ENCODE peak calls at places on chromosome 20, in nine cellular contexts. E is CD8-positive, alpha-beta T cell; C is heart right ventricle; U is left ventricle myocardium inferior; Y is Karpas-422; Q is ascending aorta; B is OCI-LY7; F is aorta; P is endodermal cell. K is an unnamed sample.

GRCh38 chr20:19588731-19589130 is 169.3 kb upstream of the RIN2 start:
- DNase-seq in U (no peak), Y (no peak), P (no peak), F (no peak), C (no peak), E (no peak), Q (no peak), B (no peak), K (no peak)

GRCh38 chr20:13581451-13581850 is 57.3 kb downstream of the TASP1 start:
- DNase-seq in E (no peak), B (no peak), C (no peak), U (no peak), P (no peak), Y (no peak), F (no peak), Q (no peak), K (no peak)

GRCh38 chr20:44979090-44979621 is 12.8 kb downstream of the STK4 start:
- DNase-seq in Q (no peak), B (peak; percentile 86), U (no peak), F (no peak), P (no peak), C (no peak), E (peak; percentile 61), Y (no peak), K (no peak)

GRCh38 chr20:33444797-33445560 is 1.4 kb upstream of the SNTA1 start:
- DNase-seq in U (peak; percentile 31), Q (no peak), F (no peak), B (peak; percentile 82), E (peak; percentile 27), P (peak; percentile 77), Y (peak; percentile 84), C (no peak), K (no peak)

GRCh38 chr20:1331101-1331500 is 2.2 kb upstream of the SDCBP2 start:
- DNase-seq in B (no peak), P (peak; percentile 16), F (peak; percentile 26), Y (no peak), U (no peak), Q (no peak), C (no peak), E (no peak), K (no peak)

GRCh38 chr20:59047938-59048680 is 5.5 kb upstream of the PRELID3B start:
- DNase-seq in E (no peak), C (no peak), F (no peak), B (no peak), U (no peak), Q (no peak), Y (no peak), P (no peak), K (peak; percentile 52)

GRCh38 chr20:47576516-47577033 is 74.9 kb downstream of the NCOA3 start:
- DNase-seq in B (peak; percentile 72), Y (peak; percentile 70), P (peak; percentile 61), Q (no peak), C (peak; percentile 83), F (no peak), E (no peak), U (peak; percentile 42), K (no peak)

GRCh38 chr20:24634855-24635254 is 165.4 kb downstream of the SYNDIG1 start:
- DNase-seq in C (no peak), P (peak; percentile 66), U (no peak), B (no peak), E (no peak), F (no peak), Y (no peak), Q (no peak), K (no peak)

GRCh38 chr20:62326559-62326958 is 23.8 kb downstream of the ADRM1 start:
- DNase-seq in E (no peak), U (no peak), C (no peak), B (no peak), F (no peak), Q (no peak), P (no peak), Y (no peak), K (peak; percentile 68)

GRCh38 chr20:50017160-50017559 is 34.4 kb downstream of the SNAI1 start:
- DNase-seq in U (no peak), F (no peak), E (no peak), C (no peak), Q (no peak), P (no peak), B (no peak), Y (no peak), K (no peak)
- H3K27ac ChIP-seq in U (no peak overlapping the region), F (no peak overlapping the region), E (no peak overlapping the region), C (no peak overlapping the region), Q (peak overlapping the region; percentile 54), P (no peak overlapping the region), B (no peak overlapping the region), Y (no peak overlapping the region), K (no peak overlapping the region)

DNA sequence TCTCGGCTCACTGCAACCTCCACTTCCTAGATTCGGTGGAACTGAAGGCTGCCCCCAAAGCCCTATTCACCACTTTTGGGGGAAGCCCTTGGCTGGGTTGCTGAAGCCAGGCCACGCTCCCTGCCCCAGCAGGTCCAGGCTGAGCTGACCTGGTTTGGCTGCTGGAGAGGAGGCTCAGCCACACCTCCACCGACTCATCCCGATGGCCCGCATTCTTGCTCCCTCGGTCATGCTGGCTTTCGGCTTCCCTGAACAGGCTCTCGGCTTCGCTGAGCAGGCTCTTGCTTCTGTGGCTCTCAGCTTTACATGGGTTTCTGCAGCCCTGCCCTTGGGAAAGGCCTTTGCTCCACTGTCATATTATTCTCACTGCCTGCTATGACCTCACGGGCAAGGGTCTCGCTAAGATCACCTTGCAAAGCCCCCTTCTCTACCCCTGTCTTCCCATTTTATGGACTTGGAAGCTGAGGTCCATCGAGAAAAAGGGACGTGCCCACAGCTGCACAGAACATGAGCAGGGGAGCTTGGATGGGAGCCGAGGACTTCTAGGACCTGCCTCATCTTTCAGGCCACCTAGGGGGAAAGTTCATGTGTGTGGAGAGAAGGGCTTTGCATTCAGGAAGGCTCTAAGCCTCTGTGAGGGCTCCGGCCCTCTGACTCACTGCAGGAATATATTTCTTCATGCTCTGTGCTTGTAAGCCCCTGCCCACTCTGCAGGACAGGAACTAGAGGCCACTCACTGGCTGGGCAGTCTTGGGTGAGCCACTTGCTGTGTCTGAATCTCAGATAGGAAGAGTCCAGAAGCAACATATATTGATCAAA is 15.6 kb downstream of the ARHGAP40 start:
- DNase-seq in U (no peak), Y (no peak), F (no peak), Q (no peak), E (no peak), C (no peak), P (peak; percentile 87), B (no peak), K (no peak)
- H3K27ac ChIP-seq in U (no peak overlapping the region), Y (no peak overlapping the region), F (no peak overlapping the region), Q (no peak overlapping the region), E (no peak overlapping the region), C (no peak overlapping the region), P (no peak overlapping the region), B (no peak overlapping the region), K (no peak overlapping the region)

GRCh38 chr20:49698477-49698876 is 15.2 kb downstream of the B4GALT5 start:
- DNase-seq in E (no peak), F (no peak), P (no peak), U (no peak), B (no peak), Q (no peak), Y (no peak), C (no peak), K (no peak)

GRCh38 chr20:49699200-49699992 is 14.3 kb downstream of the B4GALT5 start:
- DNase-seq in F (no peak), Q (no peak), B (no peak), U (no peak), C (no peak), E (no peak), Y (no peak), P (no peak), K (no peak)

GRCh38 chr20:49696594-49696993 is 17.1 kb downstream of the B4GALT5 start:
- DNase-seq in U (no peak), B (no peak), F (no peak), Y (no peak), P (no peak), C (no peak), E (no peak), Q (no peak), K (no peak)

GRCh38 chr20:49695830-49696229 is 17.8 kb downstream of the B4GALT5 start:
- DNase-seq in F (no peak), E (no peak), Q (no peak), Y (no peak), U (no peak), P (no peak), B (no peak), C (no peak), K (no peak)

DNA sequence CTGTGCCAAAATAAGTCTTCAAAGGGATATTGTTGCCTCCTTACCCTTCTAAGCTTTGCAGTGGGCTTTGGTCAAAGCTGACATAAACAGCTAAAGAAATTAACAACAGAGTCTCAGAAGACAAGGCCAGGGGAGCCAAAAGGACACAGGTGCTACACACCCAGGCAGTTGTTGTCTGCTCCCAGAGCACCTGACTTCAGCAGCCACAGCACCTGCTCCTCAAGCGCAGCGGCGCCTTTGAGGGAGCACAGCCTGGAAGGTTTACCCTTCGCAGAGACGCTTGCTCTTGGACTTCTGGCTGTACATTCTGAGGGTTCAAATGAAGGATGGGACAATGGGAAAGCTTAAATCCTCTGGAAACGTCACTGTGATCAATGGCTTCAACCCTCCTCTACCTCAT is 16.6 kb downstream of the B4GALT5 start:
- DNase-seq in C (no peak), U (no peak), E (no peak), F (no peak), Q (no peak), B (peak; percentile 56), P (no peak), Y (no peak), K (no peak)
- H3K27ac ChIP-seq in C (no peak overlapping the region), U (no peak overlapping the region), E (no peak overlapping the region), F (no peak overlapping the region), Q (no peak overlapping the region), B (no peak overlapping the region), P (no peak overlapping the region), Y (no peak overlapping the region), K (peak overlapping the region; percentile 9)

GRCh38 chr20:3804781-3805180 is 8.7 kb downstream of the CDC25B start:
- DNase-seq in P (no peak), U (no peak), Q (no peak), C (no peak), B (no peak), E (no peak), Y (no peak), F (no peak), K (no peak)

GRCh38 chr20:3802524-3803239 is 6.6 kb downstream of the CDC25B start:
- DNase-seq in Y (no peak), Q (no peak), P (no peak), E (no peak), B (no peak), U (no peak), C (no peak), F (no peak), K (peak; percentile 55)

GRCh38 chr20:3804254-3804751 is 8.2 kb downstream of the CDC25B start:
- DNase-seq in F (no peak), P (no peak), C (no peak), Y (no peak), E (no peak), Q (no peak), B (no peak), U (no peak), K (no peak)

GRCh38 chr20:3803289-3803688 is 7.2 kb downstream of the CDC25B start:
- DNase-seq in U (no peak), E (no peak), F (no peak), Y (no peak), B (no peak), P (no peak), Q (no peak), C (no peak), K (no peak)

DNA sequence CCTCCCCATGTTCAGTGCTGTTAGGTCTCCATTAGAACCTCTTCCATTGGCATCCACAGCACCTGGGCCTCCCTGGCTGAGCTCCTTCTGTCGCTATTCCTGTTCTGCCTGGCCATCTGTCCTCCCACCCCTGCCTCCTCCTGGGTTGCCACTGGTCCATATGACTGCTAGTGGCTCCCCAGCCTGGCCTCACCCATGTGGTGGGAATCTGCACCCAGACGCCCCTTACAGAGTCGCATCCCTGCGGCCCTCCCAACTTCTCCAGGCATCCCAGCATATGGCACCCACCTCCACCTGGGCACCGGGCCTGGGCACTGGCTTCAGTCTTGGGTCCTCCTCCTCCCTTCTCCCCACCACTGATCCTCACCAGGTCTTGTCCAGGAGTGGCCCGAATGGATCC is 7.7 kb downstream of the CDC25B start:
- DNase-seq in C (no peak), B (no peak), Y (no peak), E (no peak), P (no peak), F (no peak), U (no peak), Q (no peak), K (no peak)
- H3K27ac ChIP-seq in C (no peak overlapping the region), B (no peak overlapping the region), Y (no peak overlapping the region), E (no peak overlapping the region), P (no peak overlapping the region), F (no peak overlapping the region), U (no peak overlapping the region), Q (no peak overlapping the region), K (peak overlapping the region; percentile 89)